ENCODE peak calls at places on chromosomes 12 and 14, in four cellular contexts. One of them, this sample, is unnamed.

GRCh38 chr12:3321881-3322280 is 169.1 kb upstream of the PRMT8 start:
- DNase-seq in lung: no peak
- DNase-seq in ascending aorta: no peak
- DNase-seq in AG10803: no peak
- DNase-seq in this sample: no peak

GRCh38 chr14:104639889-104640548 is 35.4 kb upstream of the TMEM179 start:
- DNase-seq in ascending aorta: no peak
- DNase-seq in lung: peak; percentile 40
- DNase-seq in AG10803: peak; percentile 30
- DNase-seq in this sample: peak; percentile 38

GRCh38 chr12:55724940-55725309 is 3.9 kb downstream of the CD63 start:
- DNase-seq in AG10803: no peak
- DNase-seq in ascending aorta: peak; percentile 62
- DNase-seq in lung: no peak
- DNase-seq in this sample: no peak

GRCh38 chr12:122849352-122850047 is 14.2 kb downstream of the HIP1R start:
- DNase-seq in ascending aorta: no peak
- DNase-seq in AG10803: no peak
- DNase-seq in lung: no peak
- DNase-seq in this sample: no peak

GRCh38 chr12:53325539-53326061 is 4.2 kb upstream of the AAAS start:
- DNase-seq in ascending aorta: peak; percentile 70
- DNase-seq in lung: no peak
- DNase-seq in AG10803: no peak
- DNase-seq in this sample: peak; percentile 6

GRCh38 chr12:12521044-12521485 is 41.6 kb downstream of the DUSP16 start:
- DNase-seq in ascending aorta: no peak
- DNase-seq in AG10803: no peak
- DNase-seq in lung: no peak
- DNase-seq in this sample: no peak

GRCh38 chr12:25278274-25278673 is 27.5 kb upstream of the KRAS start:
- DNase-seq in ascending aorta: no peak
- DNase-seq in lung: no peak
- DNase-seq in AG10803: no peak
- DNase-seq in this sample: no peak

GRCh38 chr12:105640780-105641179 is 310.3 kb downstream of the C12orf75 start:
- DNase-seq in ascending aorta: no peak
- DNase-seq in lung: no peak
- DNase-seq in AG10803: no peak
- DNase-seq in this sample: no peak

GRCh38 chr12:4796218-4796617 is 76.0 kb downstream of the GALNT8 start:
- DNase-seq in AG10803: no peak
- DNase-seq in ascending aorta: no peak
- DNase-seq in lung: no peak
- DNase-seq in this sample: no peak
- TF ChIP-seq CTCF in AG10803: no peak
- TF ChIP-seq CTCF in ascending aorta: no peak
- TF ChIP-seq CTCF in lung: no peak
- TF ChIP-seq CTCF in this sample: no peak

GRCh38 chr14:22534547-22534946 is 54.5 kb downstream of the DAD1 start:
- DNase-seq in lung: no peak
- DNase-seq in ascending aorta: peak; percentile 34
- DNase-seq in AG10803: no peak
- DNase-seq in this sample: no peak

GRCh38 chr14:22533739-22534359 is 55.2 kb downstream of the DAD1 start:
- DNase-seq in AG10803: no peak
- DNase-seq in ascending aorta: no peak
- DNase-seq in lung: no peak
- DNase-seq in this sample: no peak

GRCh38 chr14:22531451-22532344 is 57.3 kb downstream of the DAD1 start:
- DNase-seq in AG10803: no peak
- DNase-seq in lung: no peak
- DNase-seq in ascending aorta: no peak
- DNase-seq in this sample: no peak

GRCh38 chr14:22532345-22533056 is 56.5 kb downstream of the DAD1 start:
- DNase-seq in ascending aorta: peak; percentile 30
- DNase-seq in AG10803: peak; percentile 70
- DNase-seq in lung: no peak
- DNase-seq in this sample: peak; percentile 33

DNA sequence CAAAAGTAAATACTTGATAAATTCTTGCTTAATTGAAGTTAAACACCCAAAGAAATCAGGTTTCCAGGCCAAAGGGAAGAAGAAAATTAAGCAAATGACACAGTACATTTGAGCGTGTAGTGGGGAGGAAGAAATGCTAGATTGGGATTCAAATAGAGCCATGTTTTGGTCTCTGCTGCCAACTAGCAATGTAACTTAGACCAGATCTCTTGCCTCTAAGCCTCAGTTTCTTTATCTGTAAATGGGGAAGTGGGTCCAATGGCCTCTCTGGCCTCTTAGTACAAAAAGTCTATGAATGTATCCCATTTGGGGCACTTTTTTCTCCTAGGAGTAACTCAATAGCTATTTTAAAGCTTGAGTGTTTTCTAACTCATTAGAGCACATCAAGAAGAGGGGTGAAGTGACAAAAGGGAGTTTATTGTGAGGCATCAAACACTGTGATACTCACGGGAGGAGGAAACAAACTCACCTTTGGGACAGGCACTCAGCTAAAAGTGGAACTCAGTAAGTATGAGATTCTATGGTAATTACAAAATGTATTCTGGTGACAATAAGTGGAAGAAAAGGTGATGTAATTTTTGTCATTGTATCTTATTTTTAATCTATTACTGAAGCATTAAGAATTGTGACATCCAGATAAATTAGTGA is 55.8 kb downstream of the DAD1 start:
- DNase-seq in lung: no peak
- DNase-seq in AG10803: no peak
- DNase-seq in ascending aorta: no peak
- DNase-seq in this sample: no peak
- TF ChIP-seq CTCF in lung: no peak
- TF ChIP-seq CTCF in AG10803: no peak
- TF ChIP-seq CTCF in ascending aorta: no peak
- TF ChIP-seq CTCF in this sample: no peak

GRCh38 chr14:20934148-20934762 is 21.0 kb upstream of the RNASE2 start:
- DNase-seq in AG10803: peak; percentile 9
- DNase-seq in lung: no peak
- DNase-seq in ascending aorta: peak; percentile 65
- DNase-seq in this sample: peak; percentile 28
- TF ChIP-seq CTCF in AG10803: peak; percentile 46
- TF ChIP-seq CTCF in lung: no peak
- TF ChIP-seq CTCF in ascending aorta: peak; percentile 20
- TF ChIP-seq CTCF in this sample: peak; percentile 54

GRCh38 chr12:114319422-114319821 is 86.5 kb downstream of the TBX5 start:
- DNase-seq in ascending aorta: peak; percentile 68
- DNase-seq in lung: peak; percentile 33
- DNase-seq in AG10803: peak; percentile 70
- DNase-seq in this sample: peak; percentile 69
- TF ChIP-seq CTCF in ascending aorta: no peak
- TF ChIP-seq CTCF in lung: no peak
- TF ChIP-seq CTCF in AG10803: no peak
- TF ChIP-seq CTCF in this sample: no peak

DNA sequence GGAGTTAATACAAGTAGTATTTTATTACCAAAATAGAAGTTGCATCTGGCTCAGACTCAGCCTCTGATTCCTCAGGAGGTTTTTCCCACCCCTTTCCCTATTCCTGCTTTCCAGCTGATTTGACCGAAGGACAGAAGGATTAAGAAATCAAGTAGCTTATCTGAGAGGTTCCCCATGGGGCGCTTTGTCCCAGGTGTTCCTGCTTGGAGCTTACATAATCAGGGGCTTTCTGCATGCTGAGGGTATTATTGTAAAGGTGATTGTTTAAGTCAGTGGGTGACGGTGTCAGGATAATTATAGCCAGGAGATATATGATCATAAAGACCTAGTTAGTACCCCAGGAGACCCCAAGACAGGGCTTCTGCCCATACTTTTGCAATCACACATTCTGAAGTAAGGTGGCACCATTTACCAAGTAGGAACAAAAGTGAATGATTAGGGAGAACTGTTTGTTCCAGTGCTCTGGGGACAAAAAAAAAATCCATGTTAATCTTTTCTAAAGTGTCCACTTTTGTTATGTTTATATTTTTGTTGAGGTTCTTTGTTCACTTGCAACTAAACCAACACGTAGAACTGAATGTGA is 921.3 kb downstream of the NRXN3 start:
- DNase-seq in ascending aorta: no peak
- DNase-seq in AG10803: no peak
- DNase-seq in lung: no peak
- DNase-seq in this sample: no peak
- TF ChIP-seq CTCF in ascending aorta: no peak
- TF ChIP-seq CTCF in AG10803: no peak
- TF ChIP-seq CTCF in lung: no peak
- TF ChIP-seq CTCF in this sample: no peak

DNA sequence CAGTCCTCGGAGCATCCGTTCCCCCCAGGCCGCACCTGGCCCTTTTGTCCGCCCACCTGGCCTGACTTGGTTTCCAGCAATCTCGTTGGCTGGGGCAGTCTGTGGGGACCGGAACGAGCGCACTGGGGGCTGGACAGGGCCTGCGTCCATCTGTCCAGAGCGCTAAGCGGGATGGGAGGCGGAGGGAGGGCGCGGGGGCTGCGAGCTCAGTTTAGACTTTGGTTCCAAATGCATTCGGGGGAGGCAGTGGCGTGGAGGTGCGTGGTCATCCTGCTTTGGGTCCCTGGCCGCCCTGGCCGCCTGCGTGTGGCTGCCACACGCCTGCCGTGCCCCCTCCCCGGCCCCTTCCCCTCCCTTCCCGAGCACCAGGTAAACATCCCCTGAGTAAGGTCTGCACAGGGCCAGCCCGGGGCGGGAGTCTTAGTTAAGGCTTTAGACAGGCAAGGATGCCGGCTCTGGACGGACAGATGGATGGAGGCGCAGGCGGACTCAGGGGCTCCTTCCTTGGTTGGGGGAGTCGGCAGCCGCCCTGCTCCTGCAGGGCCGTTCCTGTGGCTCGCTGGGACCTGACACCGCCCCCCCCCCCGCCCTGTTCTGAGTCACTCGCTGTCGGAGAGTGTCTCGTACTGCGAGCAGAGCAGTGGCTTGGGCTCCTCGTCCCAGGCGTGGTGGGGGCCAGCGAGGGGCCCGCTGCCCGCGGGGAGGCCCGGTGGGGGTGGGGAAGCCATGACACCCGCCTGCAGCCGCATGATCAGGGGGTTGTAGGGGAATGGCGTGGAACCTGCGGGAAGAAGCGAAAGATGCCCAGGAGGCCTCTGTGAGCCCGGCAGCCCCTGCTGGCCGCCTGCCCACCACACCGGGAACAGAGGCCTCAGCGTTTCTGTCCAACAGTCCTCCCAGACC is 30.2 kb downstream of the RFLNA start:
- DNase-seq in AG10803: no peak
- DNase-seq in ascending aorta: no peak
- DNase-seq in lung: no peak
- DNase-seq in this sample: no peak
- TF ChIP-seq CTCF in AG10803: no peak
- TF ChIP-seq CTCF in ascending aorta: no peak
- TF ChIP-seq CTCF in lung: no peak
- TF ChIP-seq CTCF in this sample: no peak

GRCh38 chr12:16349132-16349463 is 1.7 kb downstream of the MGST1 start:
- DNase-seq in AG10803: peak; percentile 93
- DNase-seq in ascending aorta: peak; percentile 69
- DNase-seq in lung: peak; percentile 68
- DNase-seq in this sample: peak; percentile 98

GRCh38 chr12:16345105-16345504 is 2.3 kb upstream of the MGST1 start:
- DNase-seq in AG10803: no peak
- DNase-seq in ascending aorta: no peak
- DNase-seq in lung: no peak
- DNase-seq in this sample: no peak

GRCh38 chr12:16348435-16349131 is 1.1 kb downstream of the MGST1 start:
- DNase-seq in ascending aorta: no peak
- DNase-seq in lung: no peak
- DNase-seq in AG10803: peak; percentile 16
- DNase-seq in this sample: peak; percentile 32

GRCh38 chr12:16346931-16347330 is 514 bp upstream of the MGST1 start:
- DNase-seq in AG10803: no peak
- DNase-seq in lung: no peak
- DNase-seq in ascending aorta: no peak
- DNase-seq in this sample: no peak

DNA sequence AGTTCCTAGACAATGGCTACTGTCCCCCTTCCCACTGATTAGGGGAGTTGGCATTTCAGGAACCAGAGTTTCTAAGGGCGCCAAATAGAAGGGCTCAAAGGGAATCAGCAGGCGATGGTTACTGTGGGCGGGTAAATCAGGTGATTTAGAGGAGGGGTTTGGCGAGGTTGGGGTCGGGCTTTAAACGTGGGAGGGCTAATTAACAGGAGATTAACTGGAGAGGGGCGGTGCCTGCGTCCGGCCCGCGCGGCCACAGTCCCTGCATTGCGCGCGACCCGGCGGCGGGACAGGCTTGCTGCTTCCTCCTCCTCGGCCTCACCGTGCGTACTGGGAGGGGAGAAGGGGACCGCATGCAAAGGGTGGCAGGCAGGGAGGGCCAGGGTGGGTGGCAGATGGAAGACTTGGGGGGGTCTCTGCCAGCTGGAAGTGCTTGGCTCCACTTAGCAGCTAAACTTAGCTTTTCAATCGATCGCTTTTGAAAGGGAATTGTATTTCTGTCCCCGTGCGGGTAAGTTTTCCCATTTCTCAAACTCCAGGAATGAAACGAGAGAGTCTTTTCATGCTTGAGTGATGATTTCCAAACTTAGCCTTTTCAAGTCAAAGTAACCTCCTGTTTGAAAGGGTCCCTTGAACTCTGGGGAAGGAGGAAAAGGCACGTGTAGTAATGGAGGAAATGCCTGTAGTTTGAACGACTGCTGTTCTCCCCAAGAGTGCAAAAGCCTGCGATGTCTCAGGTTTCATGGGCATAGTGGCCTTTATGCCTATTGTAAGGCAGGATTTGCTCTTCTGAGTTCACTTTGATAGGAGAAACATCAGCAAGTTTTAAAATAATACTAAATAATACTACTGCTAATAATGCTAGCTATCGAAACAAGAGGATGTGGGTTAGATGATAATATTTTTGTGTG is at the start of gene MGST1:
- DNase-seq in ascending aorta: peak; percentile 67
- DNase-seq in lung: peak; percentile 83
- DNase-seq in AG10803: peak; percentile 55
- DNase-seq in this sample: peak; percentile 75
- TF ChIP-seq CTCF in ascending aorta: no peak
- TF ChIP-seq CTCF in lung: no peak
- TF ChIP-seq CTCF in AG10803: no peak
- TF ChIP-seq CTCF in this sample: no peak

DNA sequence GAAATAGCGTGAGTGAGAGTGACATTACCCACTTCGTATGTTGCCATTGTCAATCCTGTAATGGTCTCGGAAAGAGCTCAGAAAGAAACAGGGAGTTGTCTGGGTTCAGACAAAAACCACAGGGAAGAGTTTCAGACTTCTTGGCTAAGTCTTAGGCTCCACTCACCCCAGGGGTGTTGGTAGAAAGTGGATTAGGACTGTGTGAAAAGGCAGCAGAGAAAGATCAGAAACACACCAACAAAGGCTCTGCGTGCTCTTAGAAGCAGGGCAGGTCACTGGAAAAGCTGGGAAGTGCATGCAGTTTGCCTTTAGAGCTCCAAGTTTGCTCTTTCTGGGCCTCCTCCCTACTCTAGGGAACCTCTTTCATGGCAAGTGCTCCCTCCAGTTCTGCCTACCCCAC is 106.1 kb upstream of the PLXNC1 start:
- DNase-seq in lung: no peak
- DNase-seq in AG10803: no peak
- DNase-seq in ascending aorta: no peak
- DNase-seq in this sample: no peak
- TF ChIP-seq CTCF in lung: no peak
- TF ChIP-seq CTCF in AG10803: no peak
- TF ChIP-seq CTCF in ascending aorta: no peak
- TF ChIP-seq CTCF in this sample: no peak